ENCODE peak calls at places on chromosome 20, in eight cellular contexts. G, O, C, F, Q, I, D and S are unnamed samples.

GRCh38 chr20:13554076-13554475 is 84.7 kb downstream of the TASP1 start:
- DNase-seq in G (no peak), O (no peak), C (no peak), F (no peak), Q (no peak), I (no peak), D (no peak), S (no peak)

GRCh38 chr20:50286609-50287008 is 96.0 kb downstream of the CEBPB start:
- DNase-seq in G (peak; percentile 59), O (peak; percentile 82), C (peak; percentile 52), F (no peak), Q (peak; percentile 84), I (no peak), D (peak; percentile 83), S (no peak)

GRCh38 chr20:17863577-17864292 is 104.9 kb downstream of the SNX5 start:
- DNase-seq in G (no peak), O (no peak), C (no peak), F (no peak), Q (no peak), I (no peak), D (peak; percentile 36), S (no peak)

GRCh38 chr20:3165473-3166337 is 6.0 kb upstream of the FASTKD5 start:
- DNase-seq in G (peak; percentile 72), O (peak; percentile 69), C (no peak), F (no peak), Q (no peak), I (peak; percentile 63), D (peak; percentile 56), S (no peak)

GRCh38 chr20:63224272-63225081 is 8.5 kb upstream of the YTHDF1 start:
- DNase-seq in G (peak; percentile 60), O (no peak), C (no peak), F (no peak), Q (peak; percentile 27), I (peak; percentile 25), D (peak; percentile 69), S (peak; percentile 80)

GRCh38 chr20:10179574-10180298 is 38.9 kb upstream of the SNAP25 start:
- DNase-seq in G (no peak), O (no peak), C (no peak), F (no peak), Q (peak; percentile 20), I (no peak), D (no peak), S (peak; percentile 30)

GRCh38 chr20:63540417-63541186 is 3.4 kb upstream of the PTK6 start:
- DNase-seq in G (no peak), O (no peak), C (no peak), F (no peak), Q (no peak), I (peak; percentile 54), D (no peak), S (no peak)

GRCh38 chr20:17873410-17874270 is 95.0 kb downstream of the SNX5 start:
- DNase-seq in G (peak; percentile 86), O (peak; percentile 91), C (peak; percentile 44), F (no peak), Q (peak; percentile 83), I (no peak), D (peak; percentile 96), S (no peak)

GRCh38 chr20:21503345-21503744 is 10.5 kb downstream of the NKX2-2 start:
- DNase-seq in G (no peak), O (no peak), C (no peak), F (peak; percentile 24), Q (peak; percentile 51), I (no peak), D (no peak), S (no peak)

GRCh38 chr20:63844384-63845025 is 13.4 kb upstream of the ZBTB46 start:
- DNase-seq in G (no peak), O (no peak), C (no peak), F (no peak), Q (no peak), I (no peak), D (no peak), S (no peak)

GRCh38 chr20:56187791-56188190 is 60.7 kb upstream of the MC3R start:
- DNase-seq in G (no peak), O (no peak), C (no peak), F (peak; percentile 6), Q (no peak), I (no peak), D (no peak), S (no peak)

GRCh38 chr20:3374296-3374695 is 33.2 kb downstream of the DNAAF9 start:
- DNase-seq in G (no peak), O (no peak), C (no peak), F (no peak), Q (no peak), I (no peak), D (no peak), S (no peak)

GRCh38 chr20:4836935-4837334 is 115.2 kb downstream of the PRND start:
- DNase-seq in G (no peak), O (no peak), C (no peak), F (no peak), Q (no peak), I (no peak), D (peak; percentile 36), S (no peak)

DNA sequence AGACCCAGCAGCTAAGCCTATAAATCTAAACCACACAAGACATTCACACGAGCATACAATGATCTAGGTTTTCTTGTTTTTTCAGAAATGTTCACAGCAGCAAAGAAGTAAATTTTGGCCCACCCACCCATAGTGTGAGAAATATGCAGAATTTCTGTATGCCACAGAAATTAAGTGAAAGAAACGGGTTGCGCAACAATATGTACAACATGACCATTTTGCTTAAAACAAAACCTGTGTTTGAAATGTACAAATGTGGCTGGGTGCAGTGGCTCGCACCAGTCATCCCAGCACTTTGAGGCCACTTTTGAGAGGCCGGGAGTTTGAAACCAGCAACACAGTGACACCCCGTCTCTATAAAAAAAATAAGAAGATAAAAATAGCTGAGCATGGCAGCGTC is 9.4 kb downstream of the SALL4 start:
- DNase-seq in G (no peak), O (no peak), C (no peak), F (no peak), Q (no peak), I (no peak), D (no peak), S (no peak)
- H3K27ac ChIP-seq in G (no peak overlapping the region), O (no peak overlapping the region), C (no peak overlapping the region), F (no peak overlapping the region), Q (no peak overlapping the region), I (no peak overlapping the region), D (no peak overlapping the region), S (no peak overlapping the region)

GRCh38 chr20:58855506-58856314 is 3.2 kb downstream of the GNAS start:
- DNase-seq in G (no peak), O (no peak), C (no peak), F (no peak), Q (no peak), I (no peak), D (no peak), S (no peak)

GRCh38 chr20:58852559-58853271 is at the start of gene GNAS:
- DNase-seq in G (peak; percentile 58), O (peak; percentile 83), C (no peak), F (no peak), Q (peak; percentile 39), I (peak; percentile 22), D (no peak), S (peak; percentile 60)

GRCh38 chr20:58853466-58853865 is 950 bp downstream of the GNAS start:
- DNase-seq in G (no peak), O (no peak), C (no peak), F (no peak), Q (no peak), I (no peak), D (no peak), S (no peak)

GRCh38 chr20:58853976-58854637 is 1.6 kb downstream of the GNAS start:
- DNase-seq in G (no peak), O (no peak), C (no peak), F (no peak), Q (no peak), I (no peak), D (no peak), S (no peak)

DNA sequence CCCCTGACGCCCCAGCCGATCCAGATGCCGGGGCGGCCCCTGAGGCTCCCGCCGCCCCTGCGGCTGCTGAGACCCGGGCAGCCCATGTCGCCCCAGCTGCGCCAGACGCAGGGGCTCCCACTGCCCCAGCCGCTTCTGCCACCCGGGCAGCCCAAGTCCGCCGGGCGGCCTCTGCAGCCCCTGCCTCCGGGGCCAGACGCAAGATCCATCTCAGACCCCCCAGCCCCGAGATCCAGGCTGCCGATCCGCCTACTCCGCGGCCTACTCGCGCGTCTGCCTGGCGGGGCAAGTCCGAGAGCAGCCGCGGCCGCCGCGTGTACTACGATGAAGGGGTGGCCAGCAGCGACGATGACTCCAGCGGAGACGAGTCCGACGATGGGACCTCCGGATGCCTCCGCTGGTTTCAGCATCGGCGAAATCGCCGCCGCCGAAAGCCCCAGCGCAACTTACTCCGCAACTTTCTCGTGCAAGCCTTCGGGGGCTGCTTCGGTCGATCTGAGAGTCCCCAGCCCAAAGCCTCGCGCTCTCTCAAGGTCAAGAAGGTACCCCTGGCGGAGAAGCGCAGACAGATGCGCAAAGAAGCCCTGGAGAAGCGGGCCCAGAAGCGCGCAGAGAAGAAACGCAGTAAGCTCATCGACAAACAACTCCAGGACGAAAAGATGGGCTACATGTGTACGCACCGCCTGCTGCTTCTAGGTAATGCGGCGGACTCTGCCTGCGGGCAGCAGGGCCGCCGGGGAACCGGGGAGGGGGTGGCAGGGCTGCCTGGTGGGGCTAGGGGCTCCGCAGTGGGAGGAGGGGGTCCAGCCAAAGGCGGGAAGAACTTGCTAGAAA is 2.3 kb downstream of the GNAS start:
- DNase-seq in G (no peak), O (no peak), C (no peak), F (no peak), Q (no peak), I (no peak), D (no peak), S (no peak)
- H3K27me3 ChIP-seq in G (peaks cover 92% of the 10 kb centered on the region), O (peaks cover 13% of the 10 kb centered on the region), C (no peaks in the 10 kb centered on the region), F (peaks cover 7% of the 10 kb centered on the region), Q (peaks cover 37% of the 10 kb centered on the region), I (peaks cover 72% of the 10 kb centered on the region), D (no peaks in the 10 kb centered on the region), S (peaks cover 64% of the 10 kb centered on the region)

GRCh38 chr20:39433461-39433860 is 471.3 kb downstream of the DHX35 start:
- DNase-seq in G (no peak), O (no peak), C (no peak), F (no peak), Q (no peak), I (no peak), D (no peak), S (no peak)

GRCh38 chr20:39424923-39425678 is 463.0 kb downstream of the DHX35 start:
- DNase-seq in G (no peak), O (no peak), C (no peak), F (no peak), Q (no peak), I (no peak), D (no peak), S (no peak)

GRCh38 chr20:39429716-39430115 is 467.6 kb downstream of the DHX35 start:
- DNase-seq in G (no peak), O (no peak), C (no peak), F (no peak), Q (no peak), I (no peak), D (no peak), S (peak; percentile 6)
- TF ChIP-seq CTCF in G (peak; percentile 46), O (peak; percentile 43), C (peak; percentile 17), F (peak; percentile 34), Q (no peak), I (peak; percentile 36), D (no peak), S (peak; percentile 8)

GRCh38 chr20:47774081-47774777 is 11.1 kb downstream of the SULF2 start:
- DNase-seq in G (no peak), O (no peak), C (no peak), F (no peak), Q (no peak), I (no peak), D (no peak), S (peak; percentile 94)
- H3K27ac ChIP-seq in G (peak overlapping the region; percentile 90), O (peak overlapping the region; percentile 16), C (no peak overlapping the region), F (no peak overlapping the region), Q (no peak overlapping the region), I (peak overlapping the region; percentile 65), D (no peak overlapping the region), S (peak overlapping the region; percentile 54)